ENCODE peak calls at places on chromosome 2, in ten cellular contexts. F is amygdala; Z is HFF-Myc; V is colonic mucosa; P is cardiac fibroblast; H is Calu3; S is activated CD4-positive, alpha-beta memory T cell treated with anti-CD3 and anti-CD28 coated beads, Interleukin-2, amount 10 ng/mL, durations not matched to agents 7 days and 5 days; Y is DND-41; I is right lobe of liver; M is GM12891. J is an unnamed sample.

GRCh38 chr2:197108758-197109157 is 182.3 kb upstream of the PGAP1 start:
- DNase-seq in F (no peak), Z (no peak), V (no peak), P (peak; percentile 98), H (no peak), S (no peak), Y (no peak), I (peak; percentile 90), M (no peak), J (no peak)

GRCh38 chr2:123495241-123495640 is 529.8 kb upstream of the CNTNAP5 start:
- DNase-seq in F (no peak), Z (no peak), V (no peak), P (peak; percentile 13), H (no peak), S (no peak), Y (no peak), I (no peak), M (no peak), J (no peak)

GRCh38 chr2:231191896-231192872 is 6.2 kb upstream of the ARMC9 start:
- DNase-seq in F (no peak), Z (peak; percentile 82), V (peak; percentile 62), P (peak; percentile 91), H (peak; percentile 30), S (no peak), Y (no peak), I (peak; percentile 67), M (no peak), J (no peak)

GRCh38 chr2:162185833-162186232 is 33.8 kb upstream of the GCG start:
- DNase-seq in F (no peak), Z (no peak), V (no peak), P (no peak), H (no peak), S (no peak), Y (no peak), I (no peak), M (no peak), J (no peak)

GRCh38 chr2:3038636-3039035 is 339.0 kb downstream of the EIPR1 start:
- DNase-seq in F (no peak), Z (no peak), V (no peak), P (no peak), H (no peak), S (no peak), Y (no peak), I (no peak), M (no peak), J (no peak)

GRCh38 chr2:203936535-203936934 is at the start of gene ICOS:
- DNase-seq in F (no peak), Z (no peak), V (no peak), P (no peak), H (no peak), S (peak; percentile 69), Y (peak; percentile 75), I (no peak), M (no peak), J (no peak)

GRCh38 chr2:112259509-112260294 is 4.9 kb upstream of the ZC3H8 start:
- DNase-seq in F (peak; percentile 26), Z (peak; percentile 70), V (peak; percentile 86), P (peak; percentile 88), H (peak; percentile 79), S (peak; percentile 86), Y (peak; percentile 79), I (peak; percentile 85), M (peak; percentile 25), J (peak; percentile 53)

GRCh38 chr2:71700880-71701397 is 247.6 kb downstream of the DYSF start:
- DNase-seq in F (peak; percentile 29), Z (no peak), V (no peak), P (no peak), H (no peak), S (no peak), Y (no peak), I (no peak), M (no peak), J (no peak)

GRCh38 chr2:100984892-100985307 is 17.2 kb upstream of the RPL31 start:
- DNase-seq in F (peak; percentile 13), Z (no peak), V (peak; percentile 73), P (peak; percentile 83), H (peak; percentile 77), S (peak; percentile 77), Y (peak; percentile 77), I (peak; percentile 83), M (peak; percentile 66), J (peak; percentile 52)

GRCh38 chr2:68715353-68716041 is 19.1 kb upstream of the ARHGAP25 start:
- DNase-seq in F (no peak), Z (peak; percentile 22), V (peak; percentile 66), P (peak; percentile 70), H (peak; percentile 76), S (peak; percentile 58), Y (peak; percentile 52), I (peak; percentile 66), M (no peak), J (no peak)

GRCh38 chr2:120303177-120303576 is 42.8 kb upstream of the INHBB start:
- DNase-seq in F (no peak), Z (no peak), V (no peak), P (no peak), H (no peak), S (peak; percentile 7), Y (no peak), I (no peak), M (no peak), J (no peak)

GRCh38 chr2:101346909-101347308 is 38.4 kb upstream of the RNF149 start:
- DNase-seq in F (no peak), Z (no peak), V (no peak), P (no peak), H (no peak), S (no peak), Y (no peak), I (no peak), M (no peak), J (no peak)

GRCh38 chr2:189407161-189407943 is 33.9 kb upstream of the WDR75 start:
- DNase-seq in F (no peak), Z (peak; percentile 75), V (no peak), P (peak; percentile 90), H (no peak), S (no peak), Y (no peak), I (no peak), M (no peak), J (no peak)

GRCh38 chr2:176081451-176081992 is 2.2 kb downstream of the EVX2 start:
- DNase-seq in F (no peak), Z (no peak), V (no peak), P (no peak), H (no peak), S (no peak), Y (no peak), I (no peak), M (no peak), J (no peak)